ENCODE peak calls at places on chromosomes 13 and 19, in ten cellular contexts. V is effector memory CD4-positive, alpha-beta T cell; C is tibial artery; N is AG09309; U is epithelial cell of proximal tubule; Z is osteoblast; G is neural progenitor cell; J is cardiac muscle cell; Q is heart left ventricle; M is astrocyte of the spinal cord. Y is an unnamed sample.

GRCh38 chr19:34502582-34503545 is 21.3 kb downstream of the WTIP start:
- DNase-seq in C (peak), U (no peak), V (no peak), G (no peak), N (no peak), M (no peak), Q (no peak), Z (peak), J (no peak), Y (no peak)

GRCh38 chr19:33293255-33294057 is 8.9 kb downstream of the CEBPA start:
- DNase-seq in J (no peak), Q (no peak), U (no peak), C (no peak), V (no peak), G (no peak), M (peak), Z (peak), N (peak), Y (peak)

GRCh38 chr13:49821216-49821820 is 28.8 kb upstream of the KPNA3 start:
- DNase-seq in C (no peak), J (no peak), Z (no peak), V (no peak), M (no peak), Q (no peak), N (no peak), G (no peak), U (no peak), Y (no peak)

GRCh38 chr13:31029129-31029528 is 96.7 kb downstream of the TEX26 start:
- DNase-seq in Z (no peak), U (no peak), C (no peak), G (no peak), V (no peak), N (no peak), M (no peak), Q (no peak), J (no peak), Y (no peak)

GRCh38 chr13:84684048-84684662 is 801.9 kb upstream of the SLITRK1 start:
- DNase-seq in V (no peak), C (no peak), Z (no peak), U (no peak), M (no peak), G (no peak), J (no peak), Q (peak), N (no peak), Y (peak)

GRCh38 chr19:4064073-4064550 is 2.6 kb downstream of the ZBTB7A start:
- DNase-seq in C (no peak), N (no peak), G (peak), U (no peak), J (peak), M (peak), V (no peak), Z (peak), Q (no peak), Y (no peak)

GRCh38 chr19:3095375-3096191 is 1.4 kb downstream of the GNA11 start:
- DNase-seq in M (no peak), N (no peak), Q (no peak), J (peak), U (no peak), Z (peak), G (peak), C (no peak), V (peak), Y (peak)

GRCh38 chr13:77013853-77014542 is 13.0 kb downstream of the FBXL3 start:
- DNase-seq in M (no peak), Q (no peak), G (no peak), N (no peak), U (no peak), V (no peak), C (no peak), J (no peak), Z (peak), Y (no peak)

GRCh38 chr19:15463865-15464371 is 426 bp downstream of the RASAL3 start:
- DNase-seq in M (no peak), Q (peak), N (no peak), Z (no peak), C (no peak), U (no peak), J (no peak), V (peak), G (no peak), Y (no peak)

GRCh38 chr13:109288151-109288709 is 498.2 kb downstream of the IRS2 start:
- DNase-seq in V (no peak), G (no peak), N (no peak), U (no peak), Q (no peak), C (no peak), Z (peak), J (no peak), M (no peak), Y (no peak)

GRCh38 chr13:98144501-98145350 is 1.8 kb downstream of the FARP1 start:
- DNase-seq in N (peak), G (peak), C (no peak), V (no peak), Z (peak), J (peak), U (no peak), M (peak), Q (no peak), Y (peak)

GRCh38 chr19:30978639-30979038 is 370.6 kb downstream of the TSHZ3 start:
- DNase-seq in G (no peak), V (no peak), Z (no peak), N (no peak), J (no peak), Q (no peak), M (no peak), U (no peak), C (no peak), Y (no peak)

GRCh38 chr13:24742294-24742693 is 21.7 kb upstream of the RNF17 start:
- DNase-seq in G (peak), J (no peak), V (no peak), N (no peak), Z (no peak), C (no peak), M (peak), Q (no peak), U (no peak), Y (peak)

GRCh38 chr19:40560092-40560507 is 16.6 kb upstream of the SHKBP1 start:
- DNase-seq in M (no peak), C (no peak), V (no peak), N (no peak), J (no peak), Z (peak), U (no peak), Q (no peak), G (no peak), Y (no peak)

GRCh38 chr13:27126877-27127276 is 44.7 kb downstream of the USP12 start:
- DNase-seq in U (no peak), C (no peak), M (no peak), V (no peak), G (no peak), Q (no peak), Z (no peak), N (no peak), J (no peak), Y (no peak)

GRCh38 chr13:39676315-39676876 is 20.9 kb downstream of the COG6 start:
- DNase-seq in V (no peak), M (peak), C (no peak), Q (no peak), J (peak), G (peak), Z (no peak), U (peak), N (no peak), Y (peak)

GRCh38 chr19:51131780-51132680 is 7.3 kb downstream of the SIGLEC9 start:
- DNase-seq in G (peak), Z (no peak), Q (peak), J (peak), U (no peak), C (peak), V (no peak), N (no peak), M (peak), Y (no peak)

GRCh38 chr13:106241974-106242373 is 293.5 kb downstream of the EFNB2 start:
- DNase-seq in U (no peak), C (no peak), V (no peak), M (no peak), G (no peak), J (no peak), Q (no peak), N (no peak), Z (no peak), Y (no peak)

GRCh38 chr19:12722566-12723382 is 958 bp downstream of the TNPO2 start:
- DNase-seq in J (peak), U (peak), N (peak), Z (peak), M (peak), C (peak), G (peak), Q (peak), V (peak), Y (peak)

GRCh38 chr19:926595-927043 is 784 bp downstream of the ARID3A start:
- DNase-seq in N (no peak), V (no peak), M (peak), G (peak), J (peak), Z (peak), U (no peak), C (no peak), Q (peak), Y (peak)

GRCh38 chr19:662207-662961 is 630 bp downstream of the RNF126 start:
- DNase-seq in C (no peak), N (no peak), J (peak), M (peak), U (no peak), Q (no peak), V (peak), G (peak), Z (peak), Y (peak)

GRCh38 chr19:55579766-55580621 is 654 bp downstream of the ZNF579 start:
- DNase-seq in Z (peak), N (no peak), M (peak), V (no peak), G (peak), U (no peak), Q (no peak), J (peak), C (no peak), Y (peak)

GRCh38 chr13:107864543-107865460 is 350.5 kb downstream of the LIG4 start:
- DNase-seq in G (peak), V (no peak), C (no peak), Q (no peak), Z (peak), U (peak), M (peak), N (no peak), J (peak), Y (peak)

GRCh38 chr19:16368385-16369305 is 44.0 kb downstream of the KLF2 start:
- DNase-seq in J (no peak), V (peak), U (no peak), Z (peak), N (no peak), M (no peak), G (no peak), C (no peak), Q (no peak), Y (no peak)

GRCh38 chr19:12194827-12195500 is 32.1 kb downstream of the ZNF136 start:
- DNase-seq in V (peak), J (no peak), Z (no peak), M (peak), C (peak), Q (peak), N (no peak), U (no peak), G (no peak), Y (peak)

GRCh38 chr19:403221-404036 is 5.5 kb downstream of the C2CD4C start:
- DNase-seq in G (no peak), Q (no peak), N (no peak), J (no peak), M (no peak), U (no peak), Z (peak), C (no peak), V (no peak), Y (no peak)

GRCh38 chr19:7833225-7834156 is 3.5 kb downstream of the EVI5L start:
- DNase-seq in C (no peak), Q (peak), Z (no peak), G (no peak), U (no peak), N (no peak), M (peak), V (no peak), J (no peak), Y (peak)

GRCh38 chr13:60787083-60787482 is 390.1 kb downstream of the TDRD3 start:
- DNase-seq in G (no peak), M (no peak), J (no peak), V (no peak), Q (no peak), C (no peak), U (no peak), Z (no peak), N (no peak), Y (peak)

GRCh38 chr19:40639638-40639982 is 38.4 kb downstream of the LTBP4 start:
- DNase-seq in N (no peak), V (no peak), J (no peak), Z (no peak), C (no peak), M (no peak), G (no peak), Q (no peak), U (no peak), Y (no peak)

GRCh38 chr13:60412909-60413616 is 16.0 kb downstream of the TDRD3 start:
- DNase-seq in Q (no peak), G (no peak), C (no peak), V (no peak), Z (peak), N (no peak), U (no peak), J (no peak), M (no peak), Y (no peak)

GRCh38 chr13:108957369-108958012 is 328.1 kb downstream of the MYO16 start:
- DNase-seq in C (no peak), Q (no peak), J (no peak), V (no peak), Z (no peak), N (peak), G (peak), M (peak), U (peak), Y (peak)

GRCh38 chr13:108342369-108343289 is 73.1 kb downstream of the TNFSF13B start:
- DNase-seq in Q (no peak), Z (no peak), G (peak), V (peak), N (no peak), J (peak), M (peak), C (no peak), U (no peak), Y (peak)

GRCh38 chr13:90445179-90445578 is 902.3 kb upstream of the MIR17HG start:
- DNase-seq in G (peak), M (peak), N (peak), Q (no peak), V (no peak), C (no peak), J (peak), Z (peak), U (peak), Y (peak)

GRCh38 chr19:40543029-40543597 is 33.6 kb upstream of the SHKBP1 start:
- DNase-seq in J (no peak), Q (no peak), N (no peak), Z (no peak), C (no peak), M (no peak), G (no peak), V (no peak), U (no peak), Y (no peak)

GRCh38 chr19:50203281-50204080 is at the start of gene MYH14:
- DNase-seq in Z (peak), V (no peak), C (no peak), G (peak), N (no peak), J (peak), U (no peak), M (peak), Q (peak), Y (peak)

GRCh38 chr19:14015454-14016035 is 9.4 kb upstream of the RFX1 start:
- DNase-seq in J (no peak), Q (no peak), U (peak), V (no peak), G (no peak), C (no peak), N (no peak), M (no peak), Z (peak), Y (no peak)

GRCh38 chr13:37595162-37595561 is 3.4 kb downstream of the POSTN start:
- DNase-seq in Z (peak), G (no peak), J (no peak), Q (no peak), U (no peak), C (no peak), M (peak), N (peak), V (no peak), Y (peak)

GRCh38 chr13:37597477-37597876 is 1.1 kb downstream of the POSTN start:
- DNase-seq in Q (no peak), M (no peak), Z (no peak), U (no peak), C (no peak), V (no peak), J (no peak), G (no peak), N (no peak), Y (no peak)

GRCh38 chr13:37599509-37599908 is 941 bp upstream of the POSTN start:
- DNase-seq in G (no peak), N (no peak), C (no peak), J (no peak), M (no peak), U (no peak), Z (no peak), V (no peak), Q (no peak), Y (no peak)

GRCh38 chr13:37602743-37603381 is 4.3 kb upstream of the POSTN start:
- DNase-seq in V (no peak), Z (no peak), U (no peak), C (no peak), M (peak), G (no peak), N (no peak), Q (no peak), J (peak), Y (peak)

DNA sequence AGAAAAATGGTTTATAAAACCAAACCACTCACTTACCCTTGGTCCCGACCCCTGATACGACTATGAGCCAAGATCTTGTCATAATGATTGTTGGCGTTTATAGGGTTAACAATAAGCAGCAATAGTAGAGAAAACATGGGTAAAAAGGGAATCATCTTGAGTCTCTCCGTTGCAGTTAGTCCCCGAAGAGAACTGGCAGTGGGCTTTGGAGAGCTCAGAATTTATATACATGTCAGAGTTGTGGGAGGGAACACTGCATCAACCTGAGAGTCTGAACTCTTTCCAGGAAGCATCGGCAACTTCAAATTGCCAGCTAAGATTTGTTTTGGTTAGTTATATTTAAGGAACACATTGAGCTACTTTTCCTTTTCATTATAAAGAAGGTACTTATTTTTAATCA is at the start of gene POSTN:
- DNase-seq in M (peak), C (no peak), J (peak), G (no peak), N (no peak), V (no peak), Q (peak), Z (no peak), U (no peak), Y (no peak)
- H3K4me3 ChIP-seq in M (peak), C (peak), J (no peak), G (no peak), N (peak), V (no peak), Q (peak), Z (peak), U (no peak), Y (no peak)

GRCh38 chr13:113448885-113449692 is 4.2 kb downstream of the ADPRHL1 start:
- DNase-seq in Q (no peak), M (no peak), N (no peak), U (no peak), J (no peak), Z (peak), G (no peak), C (peak), V (peak), Y (peak)
- H3K4me3 ChIP-seq in Q (peak), M (no peak), N (peak), U (no peak), J (no peak), Z (peak), G (no peak), C (no peak), V (no peak), Y (peak)

GRCh38 chr13:80835902-80836301 is 495.0 kb upstream of the SPRY2 start:
- DNase-seq in G (no peak), Q (no peak), U (no peak), N (no peak), M (no peak), C (no peak), Z (peak), V (no peak), J (no peak), Y (no peak)

GRCh38 chr13:80840313-80840976 is 499.5 kb upstream of the SPRY2 start:
- DNase-seq in N (no peak), J (no peak), M (peak), V (no peak), Q (no peak), C (no peak), Z (peak), G (peak), U (no peak), Y (peak)

DNA sequence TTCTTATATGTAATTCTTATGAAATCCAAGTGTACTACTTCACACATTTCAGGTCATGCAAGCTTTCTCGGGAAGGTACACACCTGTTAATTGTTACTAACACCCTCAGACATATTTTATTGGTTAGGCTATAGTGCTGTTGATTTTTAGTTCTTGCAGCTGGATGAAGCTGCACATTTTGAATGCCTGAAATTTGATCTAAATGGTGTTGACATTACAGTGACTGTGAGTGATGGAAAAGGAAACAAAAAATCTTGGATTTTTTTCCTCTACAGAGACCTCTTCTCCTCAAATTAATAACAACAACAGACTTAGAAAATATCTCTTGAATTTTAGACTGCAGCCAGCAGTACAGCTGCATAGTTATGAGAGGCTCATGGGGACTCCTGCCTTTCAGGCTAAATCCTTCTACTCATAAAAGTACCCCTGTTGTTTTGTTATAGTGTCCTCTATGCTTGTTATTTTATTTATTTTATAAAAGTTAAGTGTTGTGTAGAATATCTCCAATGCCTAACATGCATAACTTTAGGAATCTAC is 500.5 kb upstream of the SPRY2 start:
- DNase-seq in M (no peak), V (no peak), G (no peak), J (no peak), C (no peak), U (no peak), Z (no peak), Q (no peak), N (no peak), Y (no peak)
- H3K4me3 ChIP-seq in M (no peak), V (no peak), G (no peak), J (no peak), C (no peak), U (no peak), Z (no peak), Q (no peak), N (no peak), Y (no peak)

DNA sequence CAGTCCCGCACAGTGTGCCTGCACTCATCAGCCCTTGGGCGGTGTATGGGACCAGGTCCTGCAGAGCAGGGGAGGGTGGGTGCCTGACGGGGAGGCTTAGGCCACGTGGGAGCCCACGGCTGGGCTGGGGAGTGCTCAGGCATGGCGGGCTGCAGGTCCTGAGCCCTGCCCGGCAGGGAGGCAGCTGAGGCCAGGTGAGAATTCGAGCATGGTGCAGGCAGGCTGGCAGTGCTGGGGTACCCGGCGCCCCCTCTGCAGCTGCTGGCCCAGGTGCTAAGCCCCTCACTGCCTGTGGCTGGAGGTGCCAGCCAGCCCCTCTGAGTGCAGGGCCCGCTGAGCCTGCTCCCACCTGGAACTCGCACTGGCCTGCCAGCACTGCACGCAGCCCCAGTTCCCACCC is 630.9 kb upstream of the PCDH20 start:
- DNase-seq in V (no peak), J (no peak), G (no peak), Q (no peak), U (no peak), C (no peak), Z (no peak), N (no peak), M (no peak), Y (no peak)
- H3K4me3 ChIP-seq in V (no peak), J (no peak), G (no peak), Q (no peak), U (no peak), C (no peak), Z (no peak), N (no peak), M (no peak), Y (no peak)

DNA sequence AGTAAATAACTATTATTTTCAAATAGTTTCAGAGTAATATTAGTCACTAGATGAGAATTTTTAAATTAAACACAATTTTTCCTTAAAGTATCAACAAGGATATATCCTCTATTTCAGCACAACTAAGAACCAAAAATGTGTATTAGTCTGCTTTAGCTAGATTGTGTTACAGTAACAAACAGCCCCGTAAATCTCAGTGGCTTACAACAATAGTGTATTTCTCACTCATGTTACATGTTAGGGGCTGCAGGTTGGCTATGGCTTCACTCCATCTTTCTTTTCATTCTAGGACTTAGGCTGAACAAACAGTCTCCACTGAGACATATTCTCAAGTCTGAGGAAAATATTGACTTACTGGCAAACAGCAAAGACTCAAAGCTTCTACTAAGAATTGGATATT is 11.6 kb upstream of the SUCLA2 start:
- DNase-seq in J (no peak), G (no peak), M (no peak), Z (no peak), N (no peak), U (no peak), Q (no peak), V (no peak), C (no peak), Y (no peak)
- H3K4me3 ChIP-seq in J (no peak), G (no peak), M (no peak), Z (no peak), N (no peak), U (no peak), Q (no peak), V (no peak), C (no peak), Y (no peak)

GRCh38 chr19:35742121-35742724 is at the start of gene IGFLR1:
- DNase-seq in C (no peak), N (no peak), U (no peak), M (no peak), V (peak), Q (no peak), G (no peak), J (no peak), Z (peak), Y (no peak)
- H3K4me3 ChIP-seq in C (peak), N (no peak), U (peak), M (no peak), V (peak), Q (peak), G (peak), J (peak), Z (no peak), Y (no peak)

Y was measured in epithelial cell of esophagus.